ENCODE peak calls at places on chromosome 1, in nine cellular contexts. P is psoas muscle; N is CD8-positive, alpha-beta T cell; Q is type B pancreatic cell; A is fibroblast of lung; R is A549; O is RWPE1; G is heart left ventricle; J is retinal pigment epithelial cell. X is an unnamed sample.

GRCh38 chr1:115592264-115592663 is 49.5 kb upstream of the VANGL1 start:
- DNase-seq in P (no peak), N (no peak), Q (no peak), A (no peak), R (no peak), O (no peak), G (no peak), J (no peak), X (no peak)

GRCh38 chr1:167791281-167792209 is 69.8 kb downstream of the MPZL1 start:
- DNase-seq in P (peak; percentile 38), N (no peak), Q (no peak), A (peak; percentile 99), R (peak; percentile 12), O (no peak), G (peak; percentile 38), J (no peak), X (no peak)

GRCh38 chr1:205187420-205187819 is 24.1 kb downstream of the DSTYK start:
- DNase-seq in P (no peak), N (no peak), Q (no peak), A (no peak), R (no peak), O (no peak), G (no peak), J (no peak), X (no peak)

GRCh38 chr1:69400128-69400527 is 167.6 kb upstream of the LRRC7 start:
- DNase-seq in P (no peak), N (no peak), Q (no peak), A (no peak), R (no peak), O (no peak), G (no peak), J (no peak), X (no peak)

GRCh38 chr1:181014431-181015257 is 8.0 kb downstream of the STX6 start:
- DNase-seq in P (no peak), N (no peak), Q (no peak), A (no peak), R (no peak), O (no peak), G (no peak), J (no peak), X (no peak)

GRCh38 chr1:76781447-76781846 is 85.8 kb upstream of the ST6GALNAC5 start:
- DNase-seq in P (no peak), N (no peak), Q (no peak), A (no peak), R (no peak), O (no peak), G (no peak), J (no peak), X (no peak)

GRCh38 chr1:200415693-200416593 is 6.1 kb upstream of the ZNF281 start:
- DNase-seq in P (peak; percentile 68), N (no peak), Q (no peak), A (peak; percentile 98), R (peak; percentile 89), O (peak; percentile 92), G (peak; percentile 46), J (peak; percentile 78), X (peak; percentile 98)

GRCh38 chr1:56836359-56836758 is 17.2 kb upstream of the FYB2 start:
- DNase-seq in P (no peak), N (no peak), Q (no peak), A (no peak), R (no peak), O (no peak), G (no peak), J (no peak), X (no peak)

GRCh38 chr1:201288765-201289164 is 5.5 kb downstream of the PKP1 start:
- DNase-seq in P (no peak), N (no peak), Q (no peak), A (no peak), R (no peak), O (peak; percentile 68), G (no peak), J (no peak), X (no peak)

GRCh38 chr1:203698144-203698543 is 66.8 kb upstream of the LAX1 start:
- DNase-seq in P (no peak), N (no peak), Q (no peak), A (no peak), R (no peak), O (no peak), G (no peak), J (no peak), X (no peak)

GRCh38 chr1:154607084-154607747 is 770 bp downstream of the ADAR start:
- DNase-seq in P (no peak), N (no peak), Q (no peak), A (peak; percentile 52), R (peak; percentile 34), O (no peak), G (no peak), J (no peak), X (peak; percentile 47)

GRCh38 chr1:41918450-41919043 is at the start of gene HIVEP3:
- DNase-seq in P (no peak), N (no peak), Q (no peak), A (peak; percentile 42), R (peak; percentile 35), O (peak; percentile 44), G (no peak), J (no peak), X (no peak)

GRCh38 chr1:176466514-176466913 is 3.5 kb downstream of the PAPPA2 start:
- DNase-seq in P (no peak), N (no peak), Q (no peak), A (no peak), R (peak; percentile 32), O (peak; percentile 13), G (no peak), J (peak; percentile 4), X (no peak)

GRCh38 chr1:31679091-31679490 is 24.7 kb downstream of the COL16A1 start:
- DNase-seq in P (no peak), N (no peak), Q (no peak), A (no peak), R (no peak), O (no peak), G (no peak), J (no peak), X (no peak)

GRCh38 chr1:31678681-31679080 is 25.1 kb downstream of the COL16A1 start:
- DNase-seq in P (no peak), N (no peak), Q (no peak), A (no peak), R (no peak), O (no peak), G (no peak), J (no peak), X (no peak)

GRCh38 chr1:31679676-31680230 is 24.1 kb downstream of the COL16A1 start:
- DNase-seq in P (no peak), N (no peak), Q (no peak), A (no peak), R (no peak), O (no peak), G (no peak), J (no peak), X (no peak)

GRCh38 chr1:31683997-31684396 is 19.8 kb downstream of the COL16A1 start:
- DNase-seq in P (no peak), N (no peak), Q (no peak), A (no peak), R (no peak), O (no peak), G (no peak), J (no peak), X (no peak)

DNA sequence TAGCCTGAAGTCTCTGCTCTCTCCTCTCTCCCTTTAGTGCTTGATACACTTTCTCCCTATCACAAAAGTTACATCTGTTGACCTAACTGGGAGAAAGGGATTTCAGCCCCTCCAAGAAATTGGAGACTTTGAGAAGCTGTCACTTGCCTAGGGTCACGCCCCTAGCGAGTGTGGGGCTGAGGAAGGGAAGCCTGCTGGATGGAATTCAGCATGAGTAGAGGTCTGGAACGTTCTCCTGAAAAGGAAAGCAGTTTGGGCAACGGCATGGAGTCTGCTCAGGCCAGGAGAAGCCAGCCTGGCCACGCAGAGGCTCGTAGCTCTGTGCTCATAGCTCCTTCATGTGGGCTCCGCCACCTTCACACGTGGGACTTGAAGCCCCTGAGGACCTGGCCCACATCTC is 22.4 kb downstream of the COL16A1 start:
- DNase-seq in P (no peak), N (no peak), Q (no peak), A (no peak), R (no peak), O (no peak), G (no peak), J (no peak), X (no peak)
- TF ChIP-seq CTCF in P (no peak), N (no peak), Q (no peak), A (no peak), R (no peak), O (no peak), G (no peak), J (no peak), X (no peak)

DNA sequence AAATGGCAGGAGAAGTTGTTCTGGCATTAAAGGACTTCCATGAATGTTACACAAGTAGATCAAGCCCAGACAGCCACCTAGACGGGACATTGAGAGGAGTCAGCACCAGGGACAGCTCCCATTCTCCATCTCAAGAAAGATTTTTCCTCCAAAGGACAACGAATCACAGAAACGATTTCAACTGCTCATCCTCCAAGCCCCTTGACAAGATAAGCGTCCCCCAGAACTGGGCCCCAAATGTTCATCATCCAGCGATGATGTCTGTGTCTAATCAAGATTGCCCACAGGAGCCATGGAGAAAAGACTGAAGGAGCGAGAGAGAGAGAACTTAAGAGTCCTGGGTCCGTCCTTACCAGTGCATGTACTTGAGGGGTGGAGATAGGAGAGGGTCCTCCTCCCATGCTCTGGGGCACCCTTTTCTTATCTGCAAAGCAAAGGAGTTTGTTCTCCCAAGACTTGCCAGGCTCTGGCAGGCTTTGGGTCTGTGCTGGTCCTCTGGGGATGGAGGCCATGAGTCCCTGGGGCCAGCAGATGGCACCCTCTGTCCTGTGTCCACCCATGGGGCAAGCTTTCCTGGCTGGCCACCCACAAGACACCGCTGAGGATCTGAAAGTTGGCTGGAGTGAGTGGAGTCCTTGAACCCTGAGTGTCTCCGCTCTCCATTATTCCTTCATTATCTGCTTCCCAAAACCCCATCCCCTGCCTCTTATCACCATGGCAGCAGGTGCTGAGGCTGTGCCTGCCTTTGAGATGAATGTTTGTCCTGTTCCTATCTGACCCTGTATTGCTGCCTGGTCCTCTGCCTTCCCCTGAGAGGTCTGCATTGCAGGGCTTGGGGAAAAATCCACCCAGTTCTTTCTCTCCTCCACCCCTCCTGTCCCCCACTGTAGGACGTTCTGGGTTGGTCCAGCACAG is 164.6 kb downstream of the ACTL8 start:
- DNase-seq in P (no peak), N (no peak), Q (no peak), A (peak; percentile 58), R (peak; percentile 48), O (peak; percentile 30), G (no peak), J (no peak), X (peak; percentile 8)
- TF ChIP-seq CTCF in P (no peak), N (no peak), Q (peak; percentile 58), A (peak; percentile 1), R (peak; percentile 34), O (no peak), G (no peak), J (peak; percentile 29), X (no peak)

GRCh38 chr1:17646444-17647287 is 107.2 kb downstream of the ARHGEF10L start:
- DNase-seq in P (no peak), N (no peak), Q (no peak), A (no peak), R (no peak), O (no peak), G (no peak), J (no peak), X (no peak)
- TF ChIP-seq CTCF in P (no peak), N (no peak), Q (no peak), A (peak; percentile 5), R (no peak), O (no peak), G (no peak), J (no peak), X (no peak)

DNA sequence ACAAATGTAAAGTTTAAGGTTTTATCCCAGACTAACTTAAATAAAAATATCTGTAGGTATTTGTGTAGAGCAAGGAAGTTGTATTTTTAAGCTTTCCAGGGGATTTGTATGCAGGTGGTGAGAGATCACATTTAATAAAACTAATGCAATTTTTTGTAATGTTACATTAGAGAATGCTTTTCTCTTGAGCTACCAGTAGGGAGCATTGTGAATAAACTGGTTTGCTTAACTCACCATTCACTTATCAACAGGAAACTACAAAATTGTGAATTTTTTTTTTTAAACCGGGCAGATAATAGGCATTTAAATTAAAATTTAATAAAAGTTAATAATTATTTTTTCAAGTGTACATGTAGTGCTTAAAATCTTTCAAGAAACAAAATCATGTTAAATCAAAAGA is 78.6 kb downstream of the IVNS1ABP start:
- DNase-seq in P (no peak), N (no peak), Q (no peak), A (peak; percentile 54), R (peak; percentile 7), O (peak; percentile 6), G (no peak), J (no peak), X (peak; percentile 31)
- TF ChIP-seq CTCF in P (peak; percentile 25), N (peak; percentile 74), Q (peak; percentile 46), A (peak; percentile 50), R (peak; percentile 34), O (peak; percentile 12), G (peak; percentile 44), J (peak; percentile 51), X (peak; percentile 19)